ENCODE peak calls at places on chromosomes 16 and 17, in five cellular contexts. B is bronchial epithelial cell, P is Panc1, V is lower lobe of right lung, M is lung. E is an unnamed sample.

GRCh38 chr16:69131749-69132423 is 502 bp downstream of the CHTF8 start:
- DNase-seq in B (peak), P (no peak), V (peak), M (peak), E (peak)

GRCh38 chr16:62033065-62033464 is 3.2 kb downstream of the CDH8 start:
- DNase-seq in B (no peak), P (no peak), V (no peak), M (no peak), E (no peak)

GRCh38 chr17:15393414-15393813 is 52.0 kb upstream of the TEKT3 start:
- DNase-seq in B (peak), P (no peak), V (no peak), M (no peak), E (no peak)

GRCh38 chr17:199806-200603 is 18.6 kb upstream of the DOC2B start:
- DNase-seq in B (peak), P (no peak), V (peak), M (no peak), E (no peak)

GRCh38 chr17:35891273-35891672 is 11.1 kb upstream of the CCL5 start:
- DNase-seq in B (no peak), P (no peak), V (no peak), M (no peak), E (no peak)

GRCh38 chr16:78392585-78393195 is 293.2 kb downstream of the WWOX start:
- DNase-seq in B (no peak), P (no peak), V (no peak), M (no peak), E (no peak)

GRCh38 chr17:17511293-17511741 is 15.1 kb upstream of the RASD1 start:
- DNase-seq in B (no peak), P (no peak), V (peak), M (no peak), E (no peak)

GRCh38 chr17:46002311-46002972 is 3.4 kb downstream of the STH start:
- DNase-seq in B (peak), P (peak), V (peak), M (peak), E (peak)

GRCh38 chr17:37849617-37849972 is 74.6 kb upstream of the TBC1D3K start:
- DNase-seq in B (no peak), P (no peak), V (no peak), M (no peak), E (no peak)

GRCh38 chr16:58430718-58431117 is 38.4 kb downstream of the GINS3 start:
- DNase-seq in B (no peak), P (no peak), V (no peak), M (no peak), E (no peak)

GRCh38 chr17:47066841-47067682 is 88.0 kb upstream of the RPRML start:
- DNase-seq in B (peak), P (no peak), V (peak), M (peak), E (peak)

GRCh38 chr16:89330177-89330856 is 112.8 kb downstream of the ZNF778 start:
- DNase-seq in B (peak), P (no peak), V (peak), M (no peak), E (peak)

GRCh38 chr17:29549169-29549935 is 17.5 kb downstream of the ABHD15 start:
- DNase-seq in B (no peak), P (no peak), V (no peak), M (no peak), E (no peak)

GRCh38 chr17:54977744-54978143 is 9.2 kb downstream of the STXBP4 start:
- DNase-seq in B (no peak), P (no peak), V (no peak), M (no peak), E (no peak)

GRCh38 chr16:30104090-30104489 is 8.1 kb upstream of the YPEL3 start:
- DNase-seq in B (no peak), P (no peak), V (no peak), M (no peak), E (no peak)

GRCh38 chr16:70018254-70018653 is 67.1 kb downstream of the CLEC18A start:
- DNase-seq in B (peak), P (no peak), V (no peak), M (no peak), E (peak)

GRCh38 chr16:57017251-57017650 is 27.9 kb downstream of the NLRC5 start:
- DNase-seq in B (peak), P (no peak), V (no peak), M (no peak), E (peak)

GRCh38 chr17:37280841-37281240 is 94.9 kb upstream of the C17orf78 start:
- DNase-seq in B (no peak), P (no peak), V (no peak), M (no peak), E (no peak)

GRCh38 chr16:88482630-88483391 is 29.7 kb downstream of the ZFPM1 start:
- DNase-seq in B (no peak), P (no peak), V (no peak), M (no peak), E (no peak)

GRCh38 chr17:77279448-77280303 is 138.9 kb downstream of the SEC14L1 start:
- DNase-seq in B (peak), P (no peak), V (peak), M (peak), E (no peak)

GRCh38 chr16:49416276-49416675 is 42.7 kb downstream of the C16orf78 start:
- DNase-seq in B (no peak), P (no peak), V (no peak), M (no peak), E (no peak)

GRCh38 chr16:72098936-72099335 is 5.3 kb downstream of the DHX38 start:
- DNase-seq in B (peak), P (no peak), V (no peak), M (no peak), E (no peak)

GRCh38 chr16:14564881-14565687 is 65.0 kb downstream of the PARN start:
- DNase-seq in B (peak), P (no peak), V (no peak), M (no peak), E (no peak)

GRCh38 chr17:4950757-4951204 is at the start of gene ENO3:
- DNase-seq in B (no peak), P (no peak), V (no peak), M (no peak), E (no peak)

GRCh38 chr17:65117384-65118035 is 19.7 kb upstream of the RGS9 start:
- DNase-seq in B (no peak), P (no peak), V (no peak), M (no peak), E (no peak)

GRCh38 chr16:86983621-86984020 is 333.6 kb downstream of the C16orf95 start:
- DNase-seq in B (no peak), P (no peak), V (no peak), M (no peak), E (no peak)

GRCh38 chr17:61848247-61848646 is 15.1 kb downstream of the BRIP1 start:
- DNase-seq in B (no peak), P (no peak), V (no peak), M (no peak), E (no peak)

GRCh38 chr17:50318551-50319310 is 27.2 kb upstream of the XYLT2 start:
- DNase-seq in B (peak), P (no peak), V (no peak), M (no peak), E (no peak)

GRCh38 chr17:60079401-60079861 is 710 bp upstream of the HEATR6 start:
- DNase-seq in B (no peak), P (no peak), V (no peak), M (no peak), E (no peak)

GRCh38 chr17:50206604-50207293 is 5.3 kb upstream of the COL1A1 start:
- DNase-seq in B (no peak), P (no peak), V (no peak), M (no peak), E (no peak)

GRCh38 chr17:64974750-64975317 is 55.6 kb upstream of the LRRC37A3 start:
- DNase-seq in B (peak), P (no peak), V (no peak), M (no peak), E (no peak)

GRCh38 chr16:3020247-3020603 is at the start of gene TNFRSF12A:
- DNase-seq in B (peak), P (no peak), V (peak), M (peak), E (peak)
- TF ChIP-seq CTCF in B (peak), P (no peak), V (no peak), M (no peak), E (no peak)

GRCh38 chr17:70608193-70608592 is 438.9 kb downstream of the KCNJ2 start:
- DNase-seq in B (peak), P (no peak), V (no peak), M (no peak), E (no peak)

GRCh38 chr17:70604854-70605253 is 435.5 kb downstream of the KCNJ2 start:
- DNase-seq in B (no peak), P (no peak), V (no peak), M (no peak), E (no peak)

GRCh38 chr17:70599198-70599597 is 429.9 kb downstream of the KCNJ2 start:
- DNase-seq in B (no peak), P (no peak), V (no peak), M (no peak), E (no peak)

GRCh38 chr17:70597774-70598173 is 428.4 kb downstream of the KCNJ2 start:
- DNase-seq in B (peak), P (no peak), V (no peak), M (no peak), E (no peak)

GRCh38 chr17:70603226-70603625 is 433.9 kb downstream of the KCNJ2 start:
- DNase-seq in B (no peak), P (no peak), V (no peak), M (no peak), E (no peak)
- TF ChIP-seq CTCF in B (no peak), P (no peak), V (no peak), M (no peak), E (no peak)

GRCh38 chr16:17828012-17828411 is 357.3 kb upstream of the XYLT1 start:
- DNase-seq in B (no peak), P (no peak), V (no peak), M (no peak), E (peak)

GRCh38 chr16:17831330-17831729 is 360.6 kb upstream of the XYLT1 start:
- DNase-seq in B (no peak), P (no peak), V (no peak), M (no peak), E (peak)

GRCh38 chr16:17830651-17831050 is 359.9 kb upstream of the XYLT1 start:
- DNase-seq in B (no peak), P (no peak), V (no peak), M (no peak), E (no peak)

GRCh38 chr16:17829826-17830225 is 359.1 kb upstream of the XYLT1 start:
- DNase-seq in B (no peak), P (no peak), V (no peak), M (no peak), E (no peak)

DNA sequence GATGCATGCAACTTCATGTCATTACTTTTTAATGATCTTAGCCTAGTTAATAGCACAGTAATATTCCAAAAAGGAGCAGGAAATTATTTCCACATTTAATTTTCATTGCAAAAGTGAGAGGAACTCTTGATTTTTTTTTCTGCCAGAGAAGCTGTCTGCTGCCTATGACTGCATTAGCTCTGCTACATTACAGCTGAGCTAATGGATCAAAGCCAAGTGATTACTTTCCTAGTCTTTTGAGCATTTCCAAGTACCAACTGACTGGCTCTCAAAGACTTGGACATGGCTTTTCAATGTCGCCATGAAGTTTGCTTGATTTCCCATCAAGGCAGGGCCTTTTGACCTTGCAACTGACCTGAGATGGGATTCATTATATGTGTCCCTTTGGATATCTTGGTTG is 356.6 kb upstream of the XYLT1 start:
- DNase-seq in B (no peak), P (no peak), V (no peak), M (no peak), E (peak)
- TF ChIP-seq CTCF in B (no peak), P (no peak), V (no peak), M (no peak), E (no peak)

DNA sequence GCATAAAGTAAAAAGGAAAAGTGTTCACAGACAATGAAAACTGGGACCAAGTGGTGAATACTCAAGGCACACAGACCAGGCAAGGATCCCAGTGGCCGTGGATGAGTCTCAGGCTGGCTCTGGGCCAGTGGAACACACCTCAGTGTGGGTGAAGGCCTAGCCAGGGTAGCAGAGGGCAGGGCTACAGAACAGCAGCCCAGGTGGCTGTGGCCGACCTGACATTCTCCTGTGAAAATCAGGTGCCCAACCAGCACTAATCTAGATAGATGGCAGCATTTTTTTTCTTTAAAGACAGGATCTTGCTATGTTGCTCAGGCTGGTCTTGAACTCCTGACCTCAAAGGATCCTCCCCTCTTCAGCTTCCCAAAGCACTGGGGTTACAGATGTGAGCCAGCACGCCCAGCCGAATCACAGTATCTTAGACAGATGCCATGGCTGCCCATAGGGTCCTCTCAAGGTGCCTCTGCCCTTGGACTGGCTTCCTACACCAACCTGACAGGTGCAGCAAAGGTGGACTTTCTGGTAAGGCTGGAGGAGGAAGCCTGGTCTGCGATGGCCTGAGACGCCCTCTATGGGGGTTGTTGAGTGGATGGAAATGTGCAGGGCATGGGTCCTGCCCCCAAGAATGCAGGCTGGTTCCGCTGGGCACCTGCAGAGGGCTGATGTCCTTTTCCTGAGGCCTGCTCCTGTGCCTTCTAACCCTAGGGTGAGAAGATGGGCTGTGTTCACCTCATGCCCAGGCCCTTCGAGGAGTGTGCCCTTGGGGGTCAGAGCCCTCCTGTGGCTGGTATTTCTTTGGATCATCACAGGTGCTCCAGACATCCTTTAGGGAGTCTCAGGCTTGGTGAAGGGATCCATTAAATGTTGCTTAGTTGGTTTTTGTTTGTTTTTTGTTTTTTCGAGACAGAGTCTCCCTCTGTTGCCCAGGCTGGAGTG is 3.8 kb upstream of the P4HB start:
- DNase-seq in B (no peak), P (no peak), V (no peak), M (no peak), E (no peak)
- TF ChIP-seq CTCF in B (no peak), P (no peak), V (no peak), M (no peak), E (no peak)

DNA sequence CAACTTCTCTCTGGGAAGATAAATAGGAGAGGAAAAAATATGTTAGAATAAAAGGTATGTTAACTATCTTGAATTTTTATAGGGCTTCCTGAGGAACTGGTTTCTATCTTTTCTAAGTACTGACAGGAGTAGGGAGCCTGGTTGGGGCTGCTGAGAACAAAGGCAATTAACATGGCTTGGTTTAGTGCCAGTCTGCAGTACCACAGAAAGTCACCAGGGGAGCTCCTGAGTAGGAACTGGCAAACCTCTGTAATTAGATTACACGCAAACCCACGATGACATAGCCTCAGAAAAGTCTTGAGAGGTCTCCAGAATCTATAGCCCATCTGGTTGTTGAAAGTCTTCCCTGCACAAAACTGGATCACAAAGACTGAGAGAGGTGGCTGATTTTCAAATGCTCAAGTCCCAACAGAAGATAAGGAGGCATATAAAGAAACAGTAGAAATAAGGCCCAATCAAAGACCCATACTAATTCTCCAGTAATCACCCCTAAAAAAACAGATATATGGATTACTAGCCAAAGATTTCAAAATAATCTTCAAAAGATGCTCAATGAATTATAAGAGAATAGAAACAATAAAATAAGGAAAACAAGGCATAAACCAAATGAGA is 11.7 kb upstream of the CNTNAP4 start:
- DNase-seq in B (peak), P (peak), V (no peak), M (no peak), E (no peak)
- TF ChIP-seq CTCF in B (peak), P (peak), V (peak), M (no peak), E (peak)

GRCh38 chr16:50641818-50642187 is 39.3 kb downstream of the SNX20 start:
- DNase-seq in B (no peak), P (no peak), V (no peak), M (no peak), E (no peak)
- TF ChIP-seq CTCF in B (no peak), P (no peak), V (no peak), M (no peak), E (no peak)

DNA sequence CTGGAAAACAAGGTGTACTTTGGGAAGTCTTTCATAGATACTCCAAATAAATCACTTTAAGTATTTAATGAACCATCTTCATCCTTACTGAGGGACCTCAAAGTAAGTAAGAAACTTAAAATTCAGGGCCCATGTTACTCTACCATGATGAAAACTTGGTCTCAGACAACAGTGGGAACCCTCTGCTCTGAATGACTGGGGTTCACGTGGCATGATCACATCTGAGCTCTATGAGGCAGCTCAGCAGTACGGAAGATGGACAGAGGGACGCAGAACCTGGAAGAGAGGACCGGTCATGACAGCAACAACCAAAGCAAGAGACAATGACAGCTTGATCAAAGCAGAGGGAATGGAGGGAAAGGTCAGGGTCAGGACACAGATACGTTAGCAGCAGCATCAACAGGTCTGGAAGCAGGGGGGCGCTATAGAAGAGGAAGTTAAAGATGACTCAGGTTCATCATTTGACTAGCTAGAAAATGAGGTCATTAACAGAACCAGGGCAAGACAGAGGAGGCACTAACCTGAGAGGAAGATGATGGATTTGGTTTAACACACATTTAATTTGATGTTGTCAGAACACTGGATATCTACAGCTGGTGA is 9.5 kb downstream of the XPO6 start:
- DNase-seq in B (no peak), P (no peak), V (no peak), M (no peak), E (no peak)
- TF ChIP-seq CTCF in B (no peak), P (no peak), V (no peak), M (no peak), E (peak)